ENCODE peak calls at places on chromosomes 3 and 15, in eight cellular contexts. One of them, this sample, is unnamed.

GRCh38 chr3:158789592-158789991 is 12.3 kb upstream of the MFSD1 start:
- DNase-seq in heart left ventricle: no peak
- DNase-seq in cardiac muscle cell: no peak
- DNase-seq in AG10803: peak; percentile 64
- DNase-seq in Caco-2: no peak
- DNase-seq in brain microvascular endothelial cell: peak; percentile 83
- DNase-seq in left ventricle myocardium inferior: no peak
- DNase-seq in dorsolateral prefrontal cortex: no peak
- DNase-seq in this sample: no peak

GRCh38 chr3:183449391-183449790 is 21.0 kb upstream of the MCF2L2 start:
- DNase-seq in heart left ventricle: no peak
- DNase-seq in cardiac muscle cell: peak; percentile 56
- DNase-seq in AG10803: peak; percentile 9
- DNase-seq in Caco-2: no peak
- DNase-seq in brain microvascular endothelial cell: peak; percentile 42
- DNase-seq in left ventricle myocardium inferior: no peak
- DNase-seq in dorsolateral prefrontal cortex: no peak
- DNase-seq in this sample: no peak

GRCh38 chr3:23450806-23451205 is 247.7 kb downstream of the UBE2E2 start:
- DNase-seq in heart left ventricle: no peak
- DNase-seq in cardiac muscle cell: no peak
- DNase-seq in AG10803: no peak
- DNase-seq in Caco-2: no peak
- DNase-seq in brain microvascular endothelial cell: no peak
- DNase-seq in left ventricle myocardium inferior: no peak
- DNase-seq in dorsolateral prefrontal cortex: no peak
- DNase-seq in this sample: no peak

GRCh38 chr3:196632033-196632751 is 7.3 kb upstream of the NRROS start:
- DNase-seq in heart left ventricle: peak; percentile 90
- DNase-seq in cardiac muscle cell: peak; percentile 93
- DNase-seq in AG10803: peak; percentile 55
- DNase-seq in Caco-2: peak; percentile 89
- DNase-seq in brain microvascular endothelial cell: peak; percentile 40
- DNase-seq in left ventricle myocardium inferior: peak; percentile 88
- DNase-seq in dorsolateral prefrontal cortex: peak; percentile 81
- DNase-seq in this sample: peak; percentile 70

GRCh38 chr15:62896969-62897486 is 145.5 kb upstream of the TPM1 start:
- DNase-seq in heart left ventricle: peak; percentile 92
- DNase-seq in cardiac muscle cell: peak; percentile 50
- DNase-seq in AG10803: peak; percentile 99
- DNase-seq in Caco-2: peak; percentile 81
- DNase-seq in brain microvascular endothelial cell: peak; percentile 100
- DNase-seq in left ventricle myocardium inferior: peak; percentile 89
- DNase-seq in dorsolateral prefrontal cortex: no peak
- DNase-seq in this sample: peak; percentile 69

GRCh38 chr3:172086071-172086470 is 46.7 kb downstream of the FNDC3B start:
- DNase-seq in heart left ventricle: no peak
- DNase-seq in cardiac muscle cell: no peak
- DNase-seq in AG10803: no peak
- DNase-seq in Caco-2: no peak
- DNase-seq in brain microvascular endothelial cell: no peak
- DNase-seq in left ventricle myocardium inferior: no peak
- DNase-seq in dorsolateral prefrontal cortex: no peak
- DNase-seq in this sample: no peak

GRCh38 chr3:66494964-66495581 is 5.7 kb downstream of the LRIG1 start:
- DNase-seq in heart left ventricle: no peak
- DNase-seq in cardiac muscle cell: no peak
- DNase-seq in AG10803: no peak
- DNase-seq in Caco-2: no peak
- DNase-seq in brain microvascular endothelial cell: no peak
- DNase-seq in left ventricle myocardium inferior: no peak
- DNase-seq in dorsolateral prefrontal cortex: no peak
- DNase-seq in this sample: no peak

GRCh38 chr3:123371859-123372767 is 76.8 kb downstream of the ADCY5 start:
- DNase-seq in heart left ventricle: no peak
- DNase-seq in cardiac muscle cell: peak; percentile 51
- DNase-seq in AG10803: no peak
- DNase-seq in Caco-2: no peak
- DNase-seq in brain microvascular endothelial cell: no peak
- DNase-seq in left ventricle myocardium inferior: no peak
- DNase-seq in dorsolateral prefrontal cortex: peak; percentile 30
- DNase-seq in this sample: no peak

GRCh38 chr3:43004282-43004681 is 25.2 kb downstream of the GASK1A start:
- DNase-seq in heart left ventricle: no peak
- DNase-seq in cardiac muscle cell: no peak
- DNase-seq in AG10803: peak; percentile 41
- DNase-seq in Caco-2: no peak
- DNase-seq in brain microvascular endothelial cell: peak; percentile 11
- DNase-seq in left ventricle myocardium inferior: no peak
- DNase-seq in dorsolateral prefrontal cortex: no peak
- DNase-seq in this sample: no peak

GRCh38 chr3:113274425-113274824 is 63.1 kb downstream of the BOC start:
- DNase-seq in heart left ventricle: no peak
- DNase-seq in cardiac muscle cell: no peak
- DNase-seq in AG10803: no peak
- DNase-seq in Caco-2: no peak
- DNase-seq in brain microvascular endothelial cell: no peak
- DNase-seq in left ventricle myocardium inferior: no peak
- DNase-seq in dorsolateral prefrontal cortex: no peak
- DNase-seq in this sample: no peak

DNA sequence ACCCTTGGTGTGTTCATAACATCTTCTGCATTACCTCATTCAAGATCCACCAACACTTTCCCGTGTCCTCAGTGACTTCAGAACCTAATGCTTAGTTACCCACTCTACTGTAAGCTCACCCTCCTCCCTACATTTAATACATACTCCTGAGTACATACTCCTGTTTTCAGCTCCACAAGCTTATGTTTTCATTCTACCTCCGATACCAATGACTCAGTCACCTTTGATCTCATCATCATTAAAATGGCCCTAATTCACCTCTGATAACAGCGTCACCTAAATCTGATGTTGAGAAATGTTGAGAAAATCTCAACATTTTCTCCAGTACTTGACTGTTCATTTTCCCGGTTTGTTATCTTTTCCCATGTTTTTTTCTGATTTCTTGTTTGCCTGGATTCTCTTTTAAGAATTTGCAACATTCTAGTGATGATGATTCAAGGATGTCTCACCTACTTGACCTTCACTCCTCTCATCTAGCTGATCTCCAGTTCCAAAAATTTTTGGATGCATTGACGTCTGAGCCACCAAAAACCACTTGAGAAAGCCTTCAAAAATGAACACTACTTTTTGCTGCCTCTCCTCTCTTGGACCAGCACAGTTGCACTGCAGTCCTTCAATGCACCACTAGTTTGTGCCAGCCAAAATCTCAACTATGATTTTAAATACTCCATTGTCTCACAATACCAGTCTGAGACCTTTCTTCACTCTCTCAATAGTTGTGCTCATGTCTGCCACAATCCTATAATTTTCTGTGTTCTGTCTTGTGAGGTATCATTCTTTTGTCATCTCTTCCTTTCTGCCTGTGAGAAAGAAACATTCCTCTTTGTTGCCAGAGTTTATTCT is 220.7 kb upstream of the SEMA6D start:
- DNase-seq in heart left ventricle: no peak
- DNase-seq in cardiac muscle cell: no peak
- DNase-seq in AG10803: no peak
- DNase-seq in Caco-2: no peak
- DNase-seq in brain microvascular endothelial cell: no peak
- DNase-seq in left ventricle myocardium inferior: no peak
- DNase-seq in dorsolateral prefrontal cortex: no peak
- DNase-seq in this sample: no peak
- TF ChIP-seq CTCF in heart left ventricle: no peak
- TF ChIP-seq CTCF in cardiac muscle cell: peak; percentile 8
- TF ChIP-seq CTCF in AG10803: no peak
- TF ChIP-seq CTCF in Caco-2: no peak
- TF ChIP-seq CTCF in brain microvascular endothelial cell: peak; percentile 41
- TF ChIP-seq CTCF in left ventricle myocardium inferior: peak; percentile 23
- TF ChIP-seq CTCF in dorsolateral prefrontal cortex: no peak
- TF ChIP-seq CTCF in this sample: peak; percentile 21

GRCh38 chr15:95757171-95757570 is 573.3 kb upstream of the NR2F2 start:
- DNase-seq in heart left ventricle: no peak
- DNase-seq in cardiac muscle cell: no peak
- DNase-seq in AG10803: no peak
- DNase-seq in Caco-2: no peak
- DNase-seq in brain microvascular endothelial cell: no peak
- DNase-seq in left ventricle myocardium inferior: no peak
- DNase-seq in dorsolateral prefrontal cortex: no peak
- DNase-seq in this sample: no peak

GRCh38 chr15:95761742-95762141 is 568.8 kb upstream of the NR2F2 start:
- DNase-seq in heart left ventricle: no peak
- DNase-seq in cardiac muscle cell: peak; percentile 38
- DNase-seq in AG10803: no peak
- DNase-seq in Caco-2: no peak
- DNase-seq in brain microvascular endothelial cell: no peak
- DNase-seq in left ventricle myocardium inferior: no peak
- DNase-seq in dorsolateral prefrontal cortex: no peak
- DNase-seq in this sample: no peak

GRCh38 chr15:95763426-95763825 is 567.1 kb upstream of the NR2F2 start:
- DNase-seq in heart left ventricle: no peak
- DNase-seq in cardiac muscle cell: no peak
- DNase-seq in AG10803: no peak
- DNase-seq in Caco-2: no peak
- DNase-seq in brain microvascular endothelial cell: no peak
- DNase-seq in left ventricle myocardium inferior: no peak
- DNase-seq in dorsolateral prefrontal cortex: no peak
- DNase-seq in this sample: no peak

GRCh38 chr15:95765161-95765560 is 565.3 kb upstream of the NR2F2 start:
- DNase-seq in heart left ventricle: no peak
- DNase-seq in cardiac muscle cell: no peak
- DNase-seq in AG10803: no peak
- DNase-seq in Caco-2: no peak
- DNase-seq in brain microvascular endothelial cell: no peak
- DNase-seq in left ventricle myocardium inferior: no peak
- DNase-seq in dorsolateral prefrontal cortex: no peak
- DNase-seq in this sample: no peak

GRCh38 chr15:95760508-95760907 is 570.0 kb upstream of the NR2F2 start:
- DNase-seq in heart left ventricle: no peak
- DNase-seq in cardiac muscle cell: peak; percentile 46
- DNase-seq in AG10803: peak; percentile 1
- DNase-seq in Caco-2: peak; percentile 66
- DNase-seq in brain microvascular endothelial cell: no peak
- DNase-seq in left ventricle myocardium inferior: no peak
- DNase-seq in dorsolateral prefrontal cortex: no peak
- DNase-seq in this sample: no peak
- TF ChIP-seq CTCF in heart left ventricle: no peak
- TF ChIP-seq CTCF in cardiac muscle cell: no peak
- TF ChIP-seq CTCF in AG10803: no peak
- TF ChIP-seq CTCF in Caco-2: peak; percentile 46
- TF ChIP-seq CTCF in brain microvascular endothelial cell: peak; percentile 5
- TF ChIP-seq CTCF in left ventricle myocardium inferior: no peak
- TF ChIP-seq CTCF in dorsolateral prefrontal cortex: no peak
- TF ChIP-seq CTCF in this sample: no peak

GRCh38 chr3:53774414-53774813 is 71.8 kb downstream of the CHDH start:
- DNase-seq in heart left ventricle: no peak
- DNase-seq in cardiac muscle cell: no peak
- DNase-seq in AG10803: no peak
- DNase-seq in Caco-2: no peak
- DNase-seq in brain microvascular endothelial cell: no peak
- DNase-seq in left ventricle myocardium inferior: no peak
- DNase-seq in dorsolateral prefrontal cortex: no peak
- DNase-seq in this sample: no peak

GRCh38 chr3:53772562-53773329 is 73.5 kb downstream of the CHDH start:
- DNase-seq in heart left ventricle: no peak
- DNase-seq in cardiac muscle cell: no peak
- DNase-seq in AG10803: peak; percentile 56
- DNase-seq in Caco-2: no peak
- DNase-seq in brain microvascular endothelial cell: no peak
- DNase-seq in left ventricle myocardium inferior: no peak
- DNase-seq in dorsolateral prefrontal cortex: no peak
- DNase-seq in this sample: no peak

GRCh38 chr3:53775018-53775417 is 71.2 kb downstream of the CHDH start:
- DNase-seq in heart left ventricle: no peak
- DNase-seq in cardiac muscle cell: no peak
- DNase-seq in AG10803: no peak
- DNase-seq in Caco-2: no peak
- DNase-seq in brain microvascular endothelial cell: no peak
- DNase-seq in left ventricle myocardium inferior: no peak
- DNase-seq in dorsolateral prefrontal cortex: no peak
- DNase-seq in this sample: no peak

GRCh38 chr3:53773330-53773583 is 73.0 kb downstream of the CHDH start:
- DNase-seq in heart left ventricle: no peak
- DNase-seq in cardiac muscle cell: no peak
- DNase-seq in AG10803: no peak
- DNase-seq in Caco-2: no peak
- DNase-seq in brain microvascular endothelial cell: no peak
- DNase-seq in left ventricle myocardium inferior: no peak
- DNase-seq in dorsolateral prefrontal cortex: no peak
- DNase-seq in this sample: no peak

DNA sequence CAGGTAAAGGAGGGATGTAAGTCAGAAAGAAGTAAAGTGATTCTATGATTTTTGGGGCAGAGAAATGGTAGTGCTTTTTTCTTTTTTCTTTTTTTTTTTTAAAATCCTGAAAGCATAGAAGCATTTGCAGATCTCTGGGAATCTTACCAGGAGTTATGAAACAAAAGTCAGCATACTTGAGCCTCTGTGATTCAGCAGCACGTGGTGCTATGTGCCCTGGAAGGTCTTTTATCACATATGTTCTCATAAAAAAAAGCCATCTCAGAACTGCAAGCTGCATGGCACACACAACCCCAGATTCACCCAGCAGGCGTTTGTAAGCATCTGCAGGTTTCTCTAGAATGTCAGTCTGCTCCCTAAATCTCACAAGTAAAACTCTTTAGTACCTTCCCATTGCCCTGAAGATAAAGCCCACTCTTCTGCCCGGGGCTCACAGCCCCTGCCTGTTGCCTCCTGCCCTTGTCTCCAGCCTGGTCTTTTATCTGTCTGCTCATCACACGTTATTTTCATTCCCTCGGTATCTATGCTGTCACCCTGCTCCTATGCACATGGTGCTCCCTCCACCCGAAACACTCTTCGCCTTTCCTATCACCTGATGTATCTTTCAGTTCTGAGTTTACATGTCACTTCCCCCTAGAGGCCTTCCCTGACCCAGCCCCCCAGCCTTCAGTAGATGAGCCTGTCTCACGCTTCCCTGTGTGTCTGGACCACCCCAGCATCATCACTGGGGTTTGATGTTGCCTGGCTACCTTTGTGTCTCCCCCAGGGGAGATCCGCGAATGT is 72.4 kb downstream of the CHDH start:
- DNase-seq in heart left ventricle: no peak
- DNase-seq in cardiac muscle cell: no peak
- DNase-seq in AG10803: peak; percentile 96
- DNase-seq in Caco-2: no peak
- DNase-seq in brain microvascular endothelial cell: peak; percentile 40
- DNase-seq in left ventricle myocardium inferior: no peak
- DNase-seq in dorsolateral prefrontal cortex: peak; percentile 53
- DNase-seq in this sample: no peak
- TF ChIP-seq CTCF in heart left ventricle: no peak
- TF ChIP-seq CTCF in cardiac muscle cell: no peak
- TF ChIP-seq CTCF in AG10803: peak; percentile 20
- TF ChIP-seq CTCF in Caco-2: no peak
- TF ChIP-seq CTCF in brain microvascular endothelial cell: no peak
- TF ChIP-seq CTCF in left ventricle myocardium inferior: no peak
- TF ChIP-seq CTCF in dorsolateral prefrontal cortex: no peak
- TF ChIP-seq CTCF in this sample: no peak

DNA sequence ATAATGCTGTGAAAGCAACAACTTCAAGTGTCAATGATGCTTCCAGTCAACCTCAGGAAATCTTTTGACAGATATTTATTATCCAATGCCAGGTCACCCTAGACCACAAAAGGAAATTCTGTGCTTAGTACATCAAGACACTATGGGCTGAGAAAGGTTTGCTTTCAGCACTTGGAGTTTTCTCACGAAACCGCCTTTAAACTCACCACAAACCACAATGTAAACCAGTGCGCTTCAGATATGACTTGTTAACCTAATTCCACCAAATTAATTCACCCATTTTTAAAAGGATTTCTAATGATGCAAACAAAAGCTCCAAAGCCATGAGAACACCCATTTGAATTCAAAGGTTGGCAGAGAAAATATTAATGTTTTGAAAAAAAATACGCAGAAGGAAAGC is 292.9 kb upstream of the NR2F2 start:
- DNase-seq in heart left ventricle: no peak
- DNase-seq in cardiac muscle cell: no peak
- DNase-seq in AG10803: no peak
- DNase-seq in Caco-2: no peak
- DNase-seq in brain microvascular endothelial cell: peak; percentile 22
- DNase-seq in left ventricle myocardium inferior: no peak
- DNase-seq in dorsolateral prefrontal cortex: no peak
- DNase-seq in this sample: no peak
- TF ChIP-seq CTCF in heart left ventricle: no peak
- TF ChIP-seq CTCF in cardiac muscle cell: no peak
- TF ChIP-seq CTCF in AG10803: no peak
- TF ChIP-seq CTCF in Caco-2: no peak
- TF ChIP-seq CTCF in brain microvascular endothelial cell: no peak
- TF ChIP-seq CTCF in left ventricle myocardium inferior: no peak
- TF ChIP-seq CTCF in dorsolateral prefrontal cortex: no peak
- TF ChIP-seq CTCF in this sample: no peak

This sample was measured in mesothelial cell of epicardium.